ENCODE peak calls at places on chromosome 11, in six cellular contexts. S is tibial nerve, I is right lobe of liver, O is GM12892, K is AG08396, X is retina. Y is an unnamed sample.
A peak's percentile ranks its signal among the peaks of the same experiment; 100 is the strongest.

GRCh38 chr11:112588252-112588668 is 327.6 kb upstream of the PLET1 start:
- DNase-seq in S (peak; percentile 81), I (peak; percentile 37), O (no peak), K (peak; percentile 69), X (peak; percentile 82), Y (peak; percentile 58)

GRCh38 chr11:68113986-68114385 is 7.2 kb downstream of the CHKA start:
- DNase-seq in S (no peak), I (no peak), O (no peak), K (no peak), X (no peak), Y (peak; percentile 51)

GRCh38 chr11:73995247-73995646 is 12.6 kb upstream of the UCP2 start:
- DNase-seq in S (no peak), I (no peak), O (no peak), K (no peak), X (no peak), Y (no peak)

GRCh38 chr11:6559375-6559774 is 44.0 kb downstream of the RRP8 start:
- DNase-seq in S (no peak), I (no peak), O (no peak), K (no peak), X (no peak), Y (no peak)

GRCh38 chr11:123122341-123122740 is 60.4 kb upstream of the HSPA8 start:
- DNase-seq in S (peak; percentile 53), I (no peak), O (no peak), K (no peak), X (no peak), Y (peak; percentile 47)

GRCh38 chr11:33227578-33228261 is 29.5 kb upstream of the HIPK3 start:
- DNase-seq in S (no peak), I (no peak), O (no peak), K (peak; percentile 26), X (no peak), Y (peak; percentile 18)

GRCh38 chr11:99015634-99016454 is 4.9 kb upstream of the CNTN5 start:
- DNase-seq in S (peak; percentile 34), I (no peak), O (peak; percentile 5), K (peak; percentile 50), X (peak; percentile 60), Y (peak; percentile 24)

GRCh38 chr11:116605543-116605942 is 167.2 kb downstream of the BUD13 start:
- DNase-seq in S (no peak), I (peak; percentile 51), O (no peak), K (no peak), X (peak; percentile 51), Y (no peak)

GRCh38 chr11:98561877-98562395 is 458.8 kb upstream of the CNTN5 start:
- DNase-seq in S (no peak), I (no peak), O (no peak), K (no peak), X (no peak), Y (no peak)

GRCh38 chr11:99814738-99815137 is 794.0 kb downstream of the CNTN5 start:
- DNase-seq in S (no peak), I (no peak), O (no peak), K (no peak), X (no peak), Y (no peak)

GRCh38 chr11:128195057-128195751 is 392.2 kb downstream of the ETS1 start:
- DNase-seq in S (no peak), I (no peak), O (no peak), K (no peak), X (no peak), Y (no peak)

GRCh38 chr11:21625982-21626381 is 566.9 kb upstream of the ANO5 start:
- DNase-seq in S (peak; percentile 13), I (no peak), O (no peak), K (no peak), X (no peak), Y (no peak)

GRCh38 chr11:126163074-126163700 is 48.3 kb downstream of the RPUSD4 start:
- DNase-seq in S (no peak), I (no peak), O (no peak), K (peak; percentile 88), X (peak; percentile 88), Y (no peak)

GRCh38 chr11:34448223-34448994 is 9.7 kb downstream of the CAT start:
- DNase-seq in S (no peak), I (no peak), O (no peak), K (no peak), X (no peak), Y (no peak)

GRCh38 chr11:100512475-100512874 is 174.6 kb upstream of the ARHGAP42 start:
- DNase-seq in S (no peak), I (no peak), O (no peak), K (no peak), X (no peak), Y (no peak)

GRCh38 chr11:63870351-63871197 is 31.7 kb downstream of the MARK2 start:
- DNase-seq in S (no peak), I (no peak), O (no peak), K (no peak), X (no peak), Y (no peak)

GRCh38 chr11:115921986-115922385 is 417.8 kb upstream of the CADM1 start:
- DNase-seq in S (no peak), I (no peak), O (no peak), K (no peak), X (no peak), Y (no peak)

GRCh38 chr11:113894421-113894996 is 10.1 kb upstream of the HTR3B start:
- DNase-seq in S (no peak), I (no peak), O (no peak), K (no peak), X (no peak), Y (no peak)

GRCh38 chr11:12845739-12846358 is 163.3 kb upstream of the RASSF10 start:
- DNase-seq in S (no peak), I (no peak), O (no peak), K (peak; percentile 25), X (peak; percentile 83), Y (no peak)

GRCh38 chr11:74283580-74284180 is 27.8 kb downstream of the P4HA3 start:
- DNase-seq in S (no peak), I (no peak), O (no peak), K (no peak), X (no peak), Y (no peak)

GRCh38 chr11:117917591-117917990 is 11.6 kb downstream of the TMPRSS13 start:
- DNase-seq in S (no peak), I (no peak), O (no peak), K (no peak), X (no peak), Y (no peak)

GRCh38 chr11:126158054-126158791 is 53.2 kb downstream of the RPUSD4 start:
- DNase-seq in S (no peak), I (no peak), O (no peak), K (no peak), X (peak; percentile 83), Y (no peak)

GRCh38 chr11:27453701-27454100 is 18.9 kb downstream of the LGR4 start:
- DNase-seq in S (no peak), I (no peak), O (no peak), K (no peak), X (no peak), Y (no peak)

GRCh38 chr11:22671751-22672150 is 5.3 kb downstream of the GAS2 start:
- DNase-seq in S (no peak), I (no peak), O (no peak), K (no peak), X (no peak), Y (no peak)

GRCh38 chr11:79498681-79499080 is 57.9 kb upstream of the TENM4 start:
- DNase-seq in S (no peak), I (no peak), O (no peak), K (no peak), X (no peak), Y (no peak)

GRCh38 chr11:85791326-85791990 is 19.5 kb downstream of the SYTL2 start:
- DNase-seq in S (no peak), I (no peak), O (no peak), K (no peak), X (no peak), Y (no peak)

GRCh38 chr11:35115688-35116030 is 23.3 kb upstream of the CD44 start:
- DNase-seq in S (no peak), I (no peak), O (no peak), K (peak; percentile 10), X (no peak), Y (no peak)

GRCh38 chr11:5550440-5551095 is 2.2 kb upstream of the OR52H1 start:
- DNase-seq in S (no peak), I (no peak), O (no peak), K (peak; percentile 52), X (no peak), Y (peak; percentile 49)

GRCh38 chr11:87259731-87260130 is 222.0 kb downstream of the TMEM135 start:
- DNase-seq in S (no peak), I (no peak), O (no peak), K (no peak), X (peak; percentile 11), Y (no peak)

GRCh38 chr11:32366671-32367070 is 68.7 kb downstream of the WT1 start:
- DNase-seq in S (no peak), I (no peak), O (no peak), K (no peak), X (no peak), Y (peak; percentile 52)

GRCh38 chr11:45076761-45077160 is 69.7 kb upstream of the PRDM11 start:
- DNase-seq in S (no peak), I (no peak), O (no peak), K (no peak), X (no peak), Y (no peak)

GRCh38 chr11:5004429-5005274 is 10.0 kb downstream of the OR51L1 start:
- DNase-seq in S (peak; percentile 44), I (peak; percentile 49), O (no peak), K (peak; percentile 32), X (peak; percentile 48), Y (peak; percentile 8)

GRCh38 chr11:75810637-75811383 is 4.2 kb upstream of the UVRAG start:
- DNase-seq in S (no peak), I (no peak), O (no peak), K (no peak), X (no peak), Y (no peak)

GRCh38 chr11:78228467-78228866 is 39.7 kb downstream of the USP35 start:
- DNase-seq in S (peak; percentile 63), I (no peak), O (peak; percentile 52), K (no peak), X (peak; percentile 44), Y (peak; percentile 52)

GRCh38 chr11:306645-307371 is 808 bp upstream of the IFITM2 start:
- DNase-seq in S (no peak), I (no peak), O (no peak), K (no peak), X (no peak), Y (no peak)

GRCh38 chr11:110833033-110833484 is 120.8 kb upstream of the ARHGAP20 start:
- DNase-seq in S (no peak), I (no peak), O (no peak), K (peak; percentile 7), X (no peak), Y (no peak)